ENCODE peak calls at places on chromosomes 4 and X, in eight cellular contexts. I is mammary epithelial cell; G is AG04450; N is amygdala; O is effector memory CD8-positive, alpha-beta T cell; W is Caki2; H is MM.1S; Z is ELF-1. V is an unnamed sample.

GRCh38 chr4:122689972-122690371 is 42.5 kb upstream of the BBS12 start:
- DNase-seq in I (no peak), G (no peak), N (no peak), O (no peak), W (no peak), H (peak), Z (no peak), V (no peak)

GRCh38 chr4:110091426-110091825 is 107.0 kb downstream of the ELOVL6 start:
- DNase-seq in I (peak), G (peak), N (no peak), O (no peak), W (no peak), H (no peak), Z (no peak), V (peak)

GRCh38 chr4:5212255-5213032 is 161.2 kb downstream of the STK32B start:
- DNase-seq in I (no peak), G (no peak), N (no peak), O (no peak), W (no peak), H (peak), Z (no peak), V (no peak)

GRCh38 chr4:152246659-152247058 is 289.2 kb downstream of the FBXW7 start:
- DNase-seq in I (no peak), G (no peak), N (no peak), O (no peak), W (no peak), H (no peak), Z (no peak), V (no peak)

GRCh38 chr4:64882311-64883086 is 473.2 kb upstream of the TECRL start:
- DNase-seq in I (no peak), G (no peak), N (no peak), O (no peak), W (no peak), H (peak), Z (no peak), V (no peak)

GRCh38 chr4:60034371-60034770 is 1165.8 kb upstream of the ADGRL3 start:
- DNase-seq in I (no peak), G (no peak), N (no peak), O (no peak), W (no peak), H (no peak), Z (peak), V (no peak)

GRCh38 chr4:150310159-150310895 is 232.1 kb downstream of the DCLK2 start:
- DNase-seq in I (peak), G (peak), N (no peak), O (no peak), W (no peak), H (no peak), Z (no peak), V (no peak)

GRCh38 chr4:137688651-137689050 is 156.4 kb upstream of the PCDH18 start:
- DNase-seq in I (no peak), G (no peak), N (no peak), O (no peak), W (no peak), H (no peak), Z (no peak), V (no peak)

GRCh38 chr4:179521937-179522336 is 2079.7 kb upstream of the AGA start:
- DNase-seq in I (no peak), G (no peak), N (no peak), O (no peak), W (no peak), H (no peak), Z (no peak), V (no peak)

GRCh38 chr4:2943364-2944090 is 19.7 kb downstream of the NOP14 start:
- DNase-seq in I (no peak), G (no peak), N (no peak), O (no peak), W (no peak), H (no peak), Z (no peak), V (no peak)

GRCh38 chr4:69049860-69050259 is 46.4 kb upstream of the UGT2B7 start:
- DNase-seq in I (no peak), G (no peak), N (no peak), O (no peak), W (no peak), H (no peak), Z (no peak), V (no peak)

GRCh38 chrX:46308106-46308505 is 237.1 kb downstream of the ZNF674 start:
- DNase-seq in I (no peak), G (no peak), N (no peak), O (no peak), W (no peak), H (no peak), Z (peak), V (no peak)

GRCh38 chrX:93695981-93696380 is 22.0 kb downstream of the FAM133A start:
- DNase-seq in I (no peak), G (no peak), N (no peak), O (no peak), W (no peak), H (no peak), Z (no peak), V (no peak)

GRCh38 chr4:620201-620600 is 5.2 kb upstream of the PDE6B start:
- DNase-seq in I (no peak), G (no peak), N (no peak), O (no peak), W (no peak), H (no peak), Z (no peak), V (no peak)

GRCh38 chrX:135632353-135632752 is 81.1 kb upstream of the CT45A1 start:
- DNase-seq in I (no peak), G (no peak), N (no peak), O (no peak), W (no peak), H (peak), Z (no peak), V (no peak)

GRCh38 chrX:7159132-7159861 is 11.3 kb upstream of the PUDP start:
- DNase-seq in I (peak), G (no peak), N (no peak), O (no peak), W (no peak), H (no peak), Z (no peak), V (peak)

GRCh38 chr4:185800266-185800945 is 11.6 kb downstream of the SORBS2 start:
- DNase-seq in I (no peak), G (no peak), N (no peak), O (no peak), W (no peak), H (no peak), Z (no peak), V (no peak)

GRCh38 chrX:23888887-23889501 is 18.7 kb downstream of the APOO start:
- DNase-seq in I (no peak), G (no peak), N (no peak), O (no peak), W (no peak), H (no peak), Z (no peak), V (no peak)

GRCh38 chrX:154436597-154437397 is at the start of gene GDI1:
- DNase-seq in I (no peak), G (no peak), N (no peak), O (peak), W (peak), H (peak), Z (peak), V (no peak)

GRCh38 chr4:3484057-3484973 is 21.2 kb downstream of the DOK7 start:
- DNase-seq in I (peak), G (no peak), N (peak), O (no peak), W (peak), H (no peak), Z (peak), V (peak)

GRCh38 chr4:39975488-39976089 is 2.1 kb downstream of the PDS5A start:
- DNase-seq in I (peak), G (peak), N (no peak), O (no peak), W (no peak), H (no peak), Z (no peak), V (no peak)

GRCh38 chr4:52877694-52878093 is 15.6 kb downstream of the RASL11B start:
- DNase-seq in I (no peak), G (no peak), N (no peak), O (no peak), W (no peak), H (no peak), Z (no peak), V (no peak)

V was measured in epithelial cell of prostate.